ENCODE peak calls at places on chromosomes 13 and 19, in five cellular contexts. J, T, K, Y and D are unnamed samples.

GRCh38 chr19:38736036-38736412 is 8.2 kb downstream of the CAPN12 start:
- DNase-seq in J (peak), T (peak), K (peak), Y (peak), D (peak)

GRCh38 chr13:96075953-96076543 is 13.9 kb upstream of the HS6ST3 start:
- DNase-seq in J (no peak), T (no peak), K (no peak), Y (no peak), D (peak)

GRCh38 chr13:32941368-32941767 is 74.9 kb upstream of the KL start:
- DNase-seq in J (no peak), T (no peak), K (no peak), Y (no peak), D (no peak)

GRCh38 chr19:1754651-1755466 is 1.6 kb downstream of the ONECUT3 start:
- DNase-seq in J (no peak), T (no peak), K (no peak), Y (no peak), D (peak)

GRCh38 chr19:10473192-10473591 is 30.0 kb downstream of the KEAP1 start:
- DNase-seq in J (no peak), T (no peak), K (no peak), Y (no peak), D (no peak)

GRCh38 chr19:56317749-56318148 is 3.1 kb upstream of the ZSCAN5A start:
- DNase-seq in J (no peak), T (no peak), K (no peak), Y (no peak), D (no peak)

GRCh38 chr13:56735537-56735942 is 405.2 kb upstream of the PRR20A start:
- DNase-seq in J (no peak), T (no peak), K (no peak), Y (peak), D (no peak)

GRCh38 chr13:98509271-98510155 is 67.4 kb downstream of the STK24 start:
- DNase-seq in J (no peak), T (no peak), K (no peak), Y (no peak), D (peak)